ENCODE peak calls at places on chromosomes 1 and 21, in four cellular contexts. One of them, this sample, is unnamed.

GRCh38 chr1:18332626-18333025 is 148.1 kb upstream of the KLHDC7A start:
- DNase-seq in GM23338: no peak
- DNase-seq in non-pigmented ciliary epithelial cell: no peak
- DNase-seq in glutamatergic neuron: no peak
- DNase-seq in this sample: no peak

GRCh38 chr1:192524223-192524622 is 51.4 kb upstream of the RGS1 start:
- DNase-seq in GM23338: no peak
- DNase-seq in non-pigmented ciliary epithelial cell: no peak
- DNase-seq in glutamatergic neuron: no peak
- DNase-seq in this sample: no peak

GRCh38 chr21:25501996-25502665 is 105.2 kb downstream of the MRPL39 start:
- DNase-seq in GM23338: no peak
- DNase-seq in glutamatergic neuron: no peak
- DNase-seq in non-pigmented ciliary epithelial cell: no peak
- DNase-seq in this sample: no peak

GRCh38 chr1:69246109-69246508 is 321.6 kb upstream of the LRRC7 start:
- DNase-seq in non-pigmented ciliary epithelial cell: no peak
- DNase-seq in glutamatergic neuron: no peak
- DNase-seq in GM23338: peak
- DNase-seq in this sample: no peak

GRCh38 chr1:61423643-61424042 is 301.3 kb downstream of the TM2D1 start:
- DNase-seq in non-pigmented ciliary epithelial cell: no peak
- DNase-seq in GM23338: no peak
- DNase-seq in glutamatergic neuron: no peak
- DNase-seq in this sample: no peak

GRCh38 chr1:112083487-112083886 is 94.0 kb upstream of the KCND3 start:
- DNase-seq in non-pigmented ciliary epithelial cell: no peak
- DNase-seq in GM23338: peak
- DNase-seq in glutamatergic neuron: no peak
- DNase-seq in this sample: no peak

GRCh38 chr1:8706995-8707396 is 110.4 kb downstream of the RERE start:
- DNase-seq in non-pigmented ciliary epithelial cell: no peak
- DNase-seq in glutamatergic neuron: no peak
- DNase-seq in GM23338: peak
- DNase-seq in this sample: peak

GRCh38 chr1:226640288-226640687 is 91.7 kb downstream of the STUM start:
- DNase-seq in GM23338: no peak
- DNase-seq in non-pigmented ciliary epithelial cell: no peak
- DNase-seq in glutamatergic neuron: no peak
- DNase-seq in this sample: no peak

GRCh38 chr1:77994117-77994516 is 10.6 kb upstream of the DNAJB4 start:
- DNase-seq in glutamatergic neuron: no peak
- DNase-seq in non-pigmented ciliary epithelial cell: no peak
- DNase-seq in GM23338: no peak
- DNase-seq in this sample: no peak

GRCh38 chr1:9196129-9197040 is 38.2 kb upstream of the H6PD start:
- DNase-seq in glutamatergic neuron: peak
- DNase-seq in GM23338: peak
- DNase-seq in non-pigmented ciliary epithelial cell: no peak
- DNase-seq in this sample: peak

GRCh38 chr1:81834921-81835698 is 34.4 kb downstream of the ADGRL2 start:
- DNase-seq in non-pigmented ciliary epithelial cell: no peak
- DNase-seq in glutamatergic neuron: no peak
- DNase-seq in GM23338: no peak
- DNase-seq in this sample: no peak

GRCh38 chr1:155198547-155198906 is 9.2 kb downstream of the THBS3 start:
- DNase-seq in non-pigmented ciliary epithelial cell: no peak
- DNase-seq in GM23338: no peak
- DNase-seq in glutamatergic neuron: no peak
- DNase-seq in this sample: no peak

GRCh38 chr1:63266857-63267256 is 55.5 kb upstream of the FOXD3 start:
- DNase-seq in non-pigmented ciliary epithelial cell: no peak
- DNase-seq in GM23338: no peak
- DNase-seq in glutamatergic neuron: no peak
- DNase-seq in this sample: no peak

GRCh38 chr1:153291514-153291913 is 21.2 kb downstream of the PGLYRP3 start:
- DNase-seq in glutamatergic neuron: no peak
- DNase-seq in non-pigmented ciliary epithelial cell: no peak
- DNase-seq in GM23338: no peak
- DNase-seq in this sample: no peak

GRCh38 chr1:203572134-203572625 is 54.5 kb upstream of the ATP2B4 start:
- DNase-seq in non-pigmented ciliary epithelial cell: no peak
- DNase-seq in GM23338: peak
- DNase-seq in glutamatergic neuron: no peak
- DNase-seq in this sample: peak

GRCh38 chr21:41228492-41228891 is 60.5 kb downstream of the BACE2 start:
- DNase-seq in GM23338: no peak
- DNase-seq in glutamatergic neuron: no peak
- DNase-seq in non-pigmented ciliary epithelial cell: no peak
- DNase-seq in this sample: no peak

GRCh38 chr1:179817789-179818188 is 59.8 kb downstream of the TOR1AIP2 start:
- DNase-seq in GM23338: no peak
- DNase-seq in non-pigmented ciliary epithelial cell: no peak
- DNase-seq in glutamatergic neuron: no peak
- DNase-seq in this sample: peak

GRCh38 chr1:155080250-155081228 is 1.9 kb downstream of the EFNA3 start:
- DNase-seq in non-pigmented ciliary epithelial cell: no peak
- DNase-seq in glutamatergic neuron: peak
- DNase-seq in GM23338: peak
- DNase-seq in this sample: peak

GRCh38 chr1:200960948-200961340 is 62.6 kb downstream of the KIF21B start:
- DNase-seq in non-pigmented ciliary epithelial cell: no peak
- DNase-seq in glutamatergic neuron: no peak
- DNase-seq in GM23338: no peak
- DNase-seq in this sample: no peak

GRCh38 chr1:226723640-226724532 is 15.2 kb downstream of the ITPKB start:
- DNase-seq in GM23338: peak
- DNase-seq in glutamatergic neuron: peak
- DNase-seq in non-pigmented ciliary epithelial cell: no peak
- DNase-seq in this sample: no peak

GRCh38 chr1:42587753-42588152 is 70.5 kb upstream of the PPIH start:
- DNase-seq in GM23338: no peak
- DNase-seq in non-pigmented ciliary epithelial cell: no peak
- DNase-seq in glutamatergic neuron: no peak
- DNase-seq in this sample: no peak

GRCh38 chr1:153775432-153776311 is 465 bp downstream of the SLC27A3 start:
- DNase-seq in glutamatergic neuron: peak
- DNase-seq in GM23338: peak
- DNase-seq in non-pigmented ciliary epithelial cell: no peak
- DNase-seq in this sample: peak

GRCh38 chr21:43866233-43866632 is 1.2 kb downstream of the AGPAT3 start:
- DNase-seq in glutamatergic neuron: no peak
- DNase-seq in GM23338: peak
- DNase-seq in non-pigmented ciliary epithelial cell: no peak
- DNase-seq in this sample: peak

GRCh38 chr1:84693009-84693408 is 2.7 kb upstream of the SSX2IP start:
- DNase-seq in GM23338: no peak
- DNase-seq in non-pigmented ciliary epithelial cell: no peak
- DNase-seq in glutamatergic neuron: no peak
- DNase-seq in this sample: no peak

GRCh38 chr21:37073417-37074194 is 552 bp downstream of the TTC3 start:
- DNase-seq in non-pigmented ciliary epithelial cell: no peak
- DNase-seq in glutamatergic neuron: peak
- DNase-seq in GM23338: no peak
- DNase-seq in this sample: peak

GRCh38 chr1:115065021-115065420 is 24.3 kb downstream of the TSPAN2 start:
- DNase-seq in glutamatergic neuron: no peak
- DNase-seq in GM23338: no peak
- DNase-seq in non-pigmented ciliary epithelial cell: no peak
- DNase-seq in this sample: no peak

This sample was measured in SK-N-SH.